ENCODE peak calls at places on chromosome 12, in eight cellular contexts. Q is D341Med; R is NCI-H187; W is activated T-cell treated with anti-CD3 and anti-CD28 coated beads, Interleukin-2, amount 50 U/mL, for 1 hour; N is Calu3; A is NCI-H526; I is bronchial epithelial cell; Z is stimulated activated CD4-positive, alpha-beta T cell treated with anti-CD3 and anti-CD28 coated beads, Interleukin-4, amount 100 ng/mL, for 1 hour. B is an unnamed sample.

GRCh38 chr12:10618338-10618987 is 5.1 kb upstream of the MAGOHB start:
- DNase-seq in Q (no peak), R (no peak), W (no peak), N (no peak), A (no peak), I (peak; percentile 93), Z (no peak), B (peak; percentile 29)

GRCh38 chr12:103586132-103586531 is 941 bp upstream of the STAB2 start:
- DNase-seq in Q (peak; percentile 31), R (no peak), W (no peak), N (no peak), A (no peak), I (no peak), Z (no peak), B (peak; percentile 8)

GRCh38 chr12:29273178-29273843 is 107.7 kb downstream of the ERGIC2 start:
- DNase-seq in Q (no peak), R (no peak), W (no peak), N (no peak), A (no peak), I (no peak), Z (no peak), B (no peak)

GRCh38 chr12:121009744-121010143 is 6.5 kb downstream of the C12orf43 start:
- DNase-seq in Q (peak; percentile 64), R (no peak), W (no peak), N (peak; percentile 76), A (peak; percentile 37), I (peak; percentile 60), Z (no peak), B (peak; percentile 54)

GRCh38 chr12:109725321-109726105 is 11.9 kb downstream of the FAM222A start:
- DNase-seq in Q (no peak), R (no peak), W (no peak), N (no peak), A (peak; percentile 68), I (no peak), Z (no peak), B (no peak)

GRCh38 chr12:69501154-69501895 is 31.1 kb downstream of the FRS2 start:
- DNase-seq in Q (no peak), R (no peak), W (no peak), N (no peak), A (no peak), I (no peak), Z (no peak), B (peak; percentile 42)

GRCh38 chr12:117155278-117156060 is 34.8 kb downstream of the FBXO21 start:
- DNase-seq in Q (peak; percentile 89), R (peak; percentile 35), W (peak; percentile 81), N (peak; percentile 92), A (peak; percentile 86), I (peak; percentile 74), Z (peak; percentile 78), B (peak; percentile 87)

GRCh38 chr12:84198294-84198946 is 714.2 kb downstream of the SLC6A15 start:
- DNase-seq in Q (no peak), R (no peak), W (no peak), N (no peak), A (no peak), I (no peak), Z (no peak), B (no peak)

GRCh38 chr12:93001407-93001806 is 72.3 kb upstream of the EEA1 start:
- DNase-seq in Q (no peak), R (no peak), W (no peak), N (no peak), A (no peak), I (no peak), Z (no peak), B (no peak)

GRCh38 chr12:47391566-47391965 is 311.8 kb upstream of the AMIGO2 start:
- DNase-seq in Q (no peak), R (no peak), W (peak; percentile 60), N (no peak), A (no peak), I (no peak), Z (peak; percentile 50), B (no peak)

GRCh38 chr12:75974323-75975273 is 57.0 kb downstream of the PHLDA1 start:
- DNase-seq in Q (peak; percentile 50), R (no peak), W (no peak), N (no peak), A (no peak), I (no peak), Z (no peak), B (no peak)

GRCh38 chr12:77031745-77032144 is 33.6 kb downstream of the E2F7 start:
- DNase-seq in Q (no peak), R (no peak), W (no peak), N (no peak), A (no peak), I (peak; percentile 67), Z (no peak), B (peak; percentile 58)

GRCh38 chr12:58774008-58774407 is 146.3 kb downstream of the LRIG3 start:
- DNase-seq in Q (no peak), R (no peak), W (no peak), N (no peak), A (no peak), I (no peak), Z (no peak), B (no peak)

GRCh38 chr12:71652656-71653055 is 11.0 kb downstream of the ZFC3H1 start:
- DNase-seq in Q (no peak), R (no peak), W (no peak), N (no peak), A (no peak), I (no peak), Z (no peak), B (no peak)

GRCh38 chr12:95862038-95862437 is 3.3 kb downstream of the SNRPF start:
- DNase-seq in Q (no peak), R (no peak), W (no peak), N (no peak), A (no peak), I (no peak), Z (no peak), B (no peak)

GRCh38 chr12:42873401-42873800 is 283.9 kb upstream of the PRICKLE1 start:
- DNase-seq in Q (no peak), R (no peak), W (no peak), N (no peak), A (no peak), I (peak; percentile 82), Z (no peak), B (no peak)

GRCh38 chr12:129467749-129468148 is 436.1 kb downstream of the TMEM132D start:
- DNase-seq in Q (no peak), R (peak; percentile 86), W (no peak), N (no peak), A (no peak), I (no peak), Z (no peak), B (no peak)

GRCh38 chr12:7995266-7995963 is 37.1 kb upstream of the FOXJ2 start:
- DNase-seq in Q (peak; percentile 63), R (peak; percentile 1), W (peak; percentile 74), N (peak; percentile 66), A (peak; percentile 66), I (peak; percentile 78), Z (peak; percentile 81), B (peak; percentile 77)

GRCh38 chr12:106088246-106089200 is 50.2 kb downstream of the NUAK1 start:
- DNase-seq in Q (no peak), R (no peak), W (no peak), N (no peak), A (no peak), I (peak; percentile 42), Z (no peak), B (no peak)

GRCh38 chr12:77723308-77723707 is 107.4 kb upstream of the NAV3 start:
- DNase-seq in Q (no peak), R (no peak), W (no peak), N (no peak), A (no peak), I (peak; percentile 91), Z (no peak), B (peak; percentile 22)

B was measured in MCF 10A.